ENCODE peak calls at places on chromosome 7, in seven cellular contexts. Z, F, H, C, J, M and D are unnamed samples.

GRCh38 chr7:137324796-137325700 is 18.5 kb downstream of the PTN start:
- DNase-seq in Z (no peak), F (no peak), H (no peak), C (no peak), J (no peak), M (no peak), D (no peak)

GRCh38 chr7:141210862-141211261 is 137.0 kb downstream of the TMEM178B start:
- DNase-seq in Z (no peak), F (no peak), H (no peak), C (no peak), J (no peak), M (no peak), D (no peak)

GRCh38 chr7:19051767-19052375 is 65.6 kb downstream of the TWIST1 start:
- DNase-seq in Z (peak; percentile 48), F (no peak), H (peak; percentile 22), C (no peak), J (peak; percentile 31), M (peak; percentile 50), D (peak; percentile 64)

GRCh38 chr7:78585958-78586357 is 787.4 kb downstream of the PHTF2 start:
- DNase-seq in Z (no peak), F (no peak), H (no peak), C (no peak), J (no peak), M (no peak), D (no peak)

GRCh38 chr7:35793225-35793579 is 7.7 kb upstream of the SEPTIN7 start:
- DNase-seq in Z (no peak), F (no peak), H (no peak), C (no peak), J (no peak), M (no peak), D (no peak)

GRCh38 chr7:39260279-39260844 is 282.7 kb downstream of the POU6F2 start:
- DNase-seq in Z (no peak), F (no peak), H (no peak), C (no peak), J (no peak), M (no peak), D (no peak)

GRCh38 chr7:113763226-113763625 is 155.6 kb downstream of the PPP1R3A start:
- DNase-seq in Z (no peak), F (no peak), H (no peak), C (no peak), J (no peak), M (no peak), D (no peak)

GRCh38 chr7:77310982-77311381 is 105.2 kb downstream of the GSAP start:
- DNase-seq in Z (no peak), F (no peak), H (no peak), C (no peak), J (no peak), M (no peak), D (no peak)

GRCh38 chr7:155007947-155008346 is 5.0 kb upstream of the PAXIP1 start:
- DNase-seq in Z (peak; percentile 45), F (no peak), H (no peak), C (no peak), J (peak; percentile 46), M (peak; percentile 15), D (no peak)

GRCh38 chr7:26073041-26073440 is 79.0 kb upstream of the NFE2L3 start:
- DNase-seq in Z (no peak), F (no peak), H (no peak), C (no peak), J (no peak), M (no peak), D (no peak)

GRCh38 chr7:43636093-43636492 is 53.2 kb downstream of the STK17A start:
- DNase-seq in Z (no peak), F (no peak), H (peak; percentile 42), C (no peak), J (no peak), M (peak; percentile 13), D (no peak)

GRCh38 chr7:44451123-44451522 is 39.3 kb downstream of the NUDCD3 start:
- DNase-seq in Z (no peak), F (no peak), H (no peak), C (no peak), J (no peak), M (no peak), D (no peak)

GRCh38 chr7:16399265-16399801 is 22.0 kb downstream of the CRPPA start:
- DNase-seq in Z (no peak), F (no peak), H (no peak), C (no peak), J (no peak), M (peak; percentile 9), D (no peak)

GRCh38 chr7:144399946-144400345 is 3.5 kb downstream of the NOBOX start:
- DNase-seq in Z (no peak), F (no peak), H (no peak), C (no peak), J (no peak), M (no peak), D (no peak)

GRCh38 chr7:2471396-2471795 is 4.8 kb downstream of the GRIFIN start:
- DNase-seq in Z (no peak), F (no peak), H (no peak), C (no peak), J (peak; percentile 84), M (peak; percentile 71), D (no peak)

GRCh38 chr7:47045169-47045568 is 536.7 kb downstream of the TNS3 start:
- DNase-seq in Z (no peak), F (no peak), H (no peak), C (no peak), J (no peak), M (peak; percentile 33), D (no peak)

GRCh38 chr7:131840291-131840690 is 283.9 kb upstream of the PODXL start:
- DNase-seq in Z (no peak), F (no peak), H (no peak), C (no peak), J (no peak), M (no peak), D (no peak)

GRCh38 chr7:4650471-4651047 is 31.5 kb upstream of the FOXK1 start:
- DNase-seq in Z (no peak), F (no peak), H (no peak), C (no peak), J (no peak), M (no peak), D (no peak)

GRCh38 chr7:33062023-33062781 is at the start of gene NT5C3A:
- DNase-seq in Z (peak; percentile 53), F (no peak), H (peak; percentile 9), C (no peak), J (no peak), M (peak; percentile 44), D (no peak)

GRCh38 chr7:100430450-100431285 is 1.0 kb downstream of the MEPCE start:
- DNase-seq in Z (peak; percentile 41), F (no peak), H (no peak), C (peak; percentile 69), J (no peak), M (peak; percentile 32), D (no peak)

GRCh38 chr7:90173127-90173844 is 19.0 kb downstream of the STEAP1 start:
- DNase-seq in Z (no peak), F (no peak), H (no peak), C (no peak), J (no peak), M (peak; percentile 5), D (no peak)

GRCh38 chr7:98869374-98870070 is at the start of gene TMEM130:
- DNase-seq in Z (no peak), F (no peak), H (no peak), C (peak; percentile 63), J (no peak), M (no peak), D (no peak)

GRCh38 chr7:41977165-41977651 is 259.8 kb downstream of the GLI3 start:
- DNase-seq in Z (peak; percentile 14), F (no peak), H (peak; percentile 55), C (no peak), J (peak; percentile 50), M (peak; percentile 57), D (no peak)

GRCh38 chr7:84701524-84702306 is 485.1 kb downstream of the SEMA3D start:
- DNase-seq in Z (peak; percentile 9), F (peak; percentile 55), H (peak; percentile 88), C (no peak), J (no peak), M (peak; percentile 95), D (no peak)

GRCh38 chr7:55100172-55100961 is 81.5 kb downstream of the EGFR start:
- DNase-seq in Z (no peak), F (no peak), H (no peak), C (peak; percentile 76), J (no peak), M (no peak), D (no peak)

GRCh38 chr7:38020134-38020533 is 99.7 kb downstream of the EPDR1 start:
- DNase-seq in Z (no peak), F (no peak), H (no peak), C (no peak), J (no peak), M (no peak), D (no peak)

GRCh38 chr7:123652406-123652805 is 3.3 kb upstream of the LMOD2 start:
- DNase-seq in Z (no peak), F (no peak), H (no peak), C (no peak), J (no peak), M (no peak), D (no peak)

GRCh38 chr7:26227987-26228386 is 26.4 kb downstream of the CBX3 start:
- DNase-seq in Z (no peak), F (no peak), H (no peak), C (no peak), J (no peak), M (no peak), D (no peak)

GRCh38 chr7:29878081-29878688 is 71.9 kb downstream of the WIPF3 start:
- DNase-seq in Z (peak; percentile 31), F (no peak), H (peak; percentile 49), C (no peak), J (peak; percentile 52), M (peak; percentile 59), D (no peak)

GRCh38 chr7:148914208-148914777 is 30.2 kb upstream of the EZH2 start:
- DNase-seq in Z (peak; percentile 38), F (no peak), H (peak; percentile 35), C (no peak), J (peak; percentile 68), M (no peak), D (no peak)

GRCh38 chr7:90709501-90710465 is 113.7 kb downstream of the CDK14 start:
- DNase-seq in Z (no peak), F (no peak), H (peak; percentile 32), C (no peak), J (no peak), M (peak; percentile 26), D (no peak)

GRCh38 chr7:25862254-25862992 is 289.6 kb upstream of the NFE2L3 start:
- DNase-seq in Z (peak; percentile 96), F (peak; percentile 100), H (peak; percentile 99), C (peak; percentile 90), J (peak; percentile 100), M (peak; percentile 99), D (peak; percentile 99)

GRCh38 chr7:47239927-47240570 is 341.9 kb downstream of the TNS3 start:
- DNase-seq in Z (no peak), F (no peak), H (no peak), C (no peak), J (no peak), M (no peak), D (no peak)